ENCODE peak calls at places on chromosome 15, in seven cellular contexts. One of them, this sample, is unnamed.

GRCh38 chr15:75063338-75063737 is 39.9 kb downstream of the PPCDC start:
- DNase-seq in right atrium auricular region: peak; percentile 34
- DNase-seq in psoas muscle: no peak
- DNase-seq in keratinocyte: no peak
- DNase-seq in HFF-Myc: no peak
- DNase-seq in GM23338: no peak
- DNase-seq in sigmoid colon: no peak
- DNase-seq in this sample: peak; percentile 31

GRCh38 chr15:55734641-55735040 is 8.3 kb downstream of the PRTG start:
- DNase-seq in HFF-Myc: no peak
- DNase-seq in right atrium auricular region: no peak
- DNase-seq in GM23338: no peak
- DNase-seq in psoas muscle: no peak
- DNase-seq in keratinocyte: no peak
- DNase-seq in sigmoid colon: no peak
- DNase-seq in this sample: no peak

GRCh38 chr15:65286704-65287514 is at the start of gene PARP16:
- DNase-seq in right atrium auricular region: peak; percentile 85
- DNase-seq in HFF-Myc: no peak
- DNase-seq in GM23338: peak; percentile 95
- DNase-seq in psoas muscle: peak; percentile 91
- DNase-seq in keratinocyte: no peak
- DNase-seq in sigmoid colon: peak; percentile 96
- DNase-seq in this sample: peak; percentile 73

GRCh38 chr15:89523101-89523500 is 26.7 kb upstream of the RHCG start:
- DNase-seq in psoas muscle: no peak
- DNase-seq in GM23338: no peak
- DNase-seq in HFF-Myc: no peak
- DNase-seq in keratinocyte: no peak
- DNase-seq in right atrium auricular region: no peak
- DNase-seq in sigmoid colon: no peak
- DNase-seq in this sample: no peak

GRCh38 chr15:44738340-44738984 is 2.1 kb downstream of the TRIM69 start:
- DNase-seq in HFF-Myc: no peak
- DNase-seq in sigmoid colon: no peak
- DNase-seq in right atrium auricular region: no peak
- DNase-seq in psoas muscle: no peak
- DNase-seq in GM23338: peak; percentile 68
- DNase-seq in keratinocyte: no peak
- DNase-seq in this sample: peak; percentile 65

GRCh38 chr15:82849556-82850241 is 40.3 kb downstream of the WHAMM start:
- DNase-seq in HFF-Myc: peak; percentile 25
- DNase-seq in sigmoid colon: peak; percentile 89
- DNase-seq in keratinocyte: peak; percentile 60
- DNase-seq in psoas muscle: peak; percentile 81
- DNase-seq in GM23338: peak; percentile 96
- DNase-seq in right atrium auricular region: peak; percentile 73
- DNase-seq in this sample: peak; percentile 89

GRCh38 chr15:52760562-52760961 is 29.6 kb downstream of the ONECUT1 start:
- DNase-seq in HFF-Myc: no peak
- DNase-seq in right atrium auricular region: no peak
- DNase-seq in GM23338: no peak
- DNase-seq in keratinocyte: no peak
- DNase-seq in sigmoid colon: no peak
- DNase-seq in psoas muscle: no peak
- DNase-seq in this sample: no peak

GRCh38 chr15:88098317-88098716 is 158.2 kb downstream of the NTRK3 start:
- DNase-seq in sigmoid colon: no peak
- DNase-seq in HFF-Myc: no peak
- DNase-seq in GM23338: no peak
- DNase-seq in psoas muscle: no peak
- DNase-seq in keratinocyte: no peak
- DNase-seq in right atrium auricular region: no peak
- DNase-seq in this sample: no peak

GRCh38 chr15:45637552-45638033 is 2.8 kb downstream of the SQOR start:
- DNase-seq in GM23338: no peak
- DNase-seq in keratinocyte: no peak
- DNase-seq in psoas muscle: peak; percentile 64
- DNase-seq in right atrium auricular region: no peak
- DNase-seq in sigmoid colon: peak; percentile 84
- DNase-seq in HFF-Myc: peak; percentile 57
- DNase-seq in this sample: peak; percentile 93

GRCh38 chr15:27238209-27238608 is 267.2 kb downstream of the GABRG3 start:
- DNase-seq in psoas muscle: no peak
- DNase-seq in keratinocyte: no peak
- DNase-seq in GM23338: peak; percentile 55
- DNase-seq in HFF-Myc: no peak
- DNase-seq in right atrium auricular region: no peak
- DNase-seq in sigmoid colon: no peak
- DNase-seq in this sample: no peak

GRCh38 chr15:64180235-64180824 is 17.5 kb upstream of the PPIB start:
- DNase-seq in GM23338: peak; percentile 52
- DNase-seq in sigmoid colon: no peak
- DNase-seq in HFF-Myc: no peak
- DNase-seq in psoas muscle: no peak
- DNase-seq in keratinocyte: no peak
- DNase-seq in right atrium auricular region: no peak
- DNase-seq in this sample: no peak

GRCh38 chr15:55770261-55770660 is 27.3 kb upstream of the PRTG start:
- DNase-seq in sigmoid colon: no peak
- DNase-seq in right atrium auricular region: no peak
- DNase-seq in psoas muscle: no peak
- DNase-seq in keratinocyte: no peak
- DNase-seq in GM23338: no peak
- DNase-seq in HFF-Myc: peak; percentile 93
- DNase-seq in this sample: peak; percentile 63

GRCh38 chr15:75687486-75688277 is 25.0 kb downstream of the CSPG4 start:
- DNase-seq in sigmoid colon: no peak
- DNase-seq in right atrium auricular region: no peak
- DNase-seq in HFF-Myc: no peak
- DNase-seq in GM23338: no peak
- DNase-seq in keratinocyte: no peak
- DNase-seq in psoas muscle: no peak
- DNase-seq in this sample: no peak

GRCh38 chr15:64070965-64071851 is 22.4 kb downstream of the CIAO2A start:
- DNase-seq in keratinocyte: no peak
- DNase-seq in sigmoid colon: peak; percentile 90
- DNase-seq in right atrium auricular region: peak; percentile 73
- DNase-seq in psoas muscle: peak; percentile 61
- DNase-seq in GM23338: no peak
- DNase-seq in HFF-Myc: peak; percentile 55
- DNase-seq in this sample: peak; percentile 72

GRCh38 chr15:73165844-73166243 is 113.6 kb downstream of the NEO1 start:
- DNase-seq in keratinocyte: peak; percentile 4
- DNase-seq in psoas muscle: no peak
- DNase-seq in GM23338: no peak
- DNase-seq in HFF-Myc: peak; percentile 7
- DNase-seq in right atrium auricular region: no peak
- DNase-seq in sigmoid colon: no peak
- DNase-seq in this sample: no peak

GRCh38 chr15:92050220-92050898 is 196.9 kb downstream of the SLCO3A1 start:
- DNase-seq in GM23338: no peak
- DNase-seq in sigmoid colon: no peak
- DNase-seq in psoas muscle: no peak
- DNase-seq in HFF-Myc: no peak
- DNase-seq in keratinocyte: no peak
- DNase-seq in right atrium auricular region: no peak
- DNase-seq in this sample: no peak

GRCh38 chr15:71802770-71803169 is 7.6 kb upstream of the NR2E3 start:
- DNase-seq in keratinocyte: no peak
- DNase-seq in right atrium auricular region: no peak
- DNase-seq in sigmoid colon: no peak
- DNase-seq in psoas muscle: no peak
- DNase-seq in GM23338: peak; percentile 84
- DNase-seq in HFF-Myc: no peak
- DNase-seq in this sample: no peak

GRCh38 chr15:48469271-48469670 is 138.0 kb downstream of the DUT start:
- DNase-seq in GM23338: no peak
- DNase-seq in psoas muscle: no peak
- DNase-seq in HFF-Myc: no peak
- DNase-seq in keratinocyte: no peak
- DNase-seq in right atrium auricular region: no peak
- DNase-seq in sigmoid colon: no peak
- DNase-seq in this sample: peak; percentile 61

GRCh38 chr15:84752195-84752594 is 3.8 kb downstream of the ZNF592 start:
- DNase-seq in GM23338: no peak
- DNase-seq in keratinocyte: no peak
- DNase-seq in HFF-Myc: no peak
- DNase-seq in right atrium auricular region: no peak
- DNase-seq in sigmoid colon: no peak
- DNase-seq in psoas muscle: no peak
- DNase-seq in this sample: no peak

GRCh38 chr15:84747423-84748273 is 744 bp upstream of the ZNF592 start:
- DNase-seq in keratinocyte: no peak
- DNase-seq in sigmoid colon: peak; percentile 89
- DNase-seq in HFF-Myc: no peak
- DNase-seq in psoas muscle: peak; percentile 85
- DNase-seq in right atrium auricular region: peak; percentile 83
- DNase-seq in GM23338: peak; percentile 80
- DNase-seq in this sample: peak; percentile 62

GRCh38 chr15:84750583-84751092 is 2.2 kb downstream of the ZNF592 start:
- DNase-seq in HFF-Myc: no peak
- DNase-seq in psoas muscle: no peak
- DNase-seq in right atrium auricular region: no peak
- DNase-seq in keratinocyte: no peak
- DNase-seq in GM23338: no peak
- DNase-seq in sigmoid colon: no peak
- DNase-seq in this sample: no peak

GRCh38 chr15:84748274-84749110 is at the start of gene ZNF592:
- DNase-seq in psoas muscle: peak; percentile 88
- DNase-seq in GM23338: peak; percentile 72
- DNase-seq in sigmoid colon: peak; percentile 93
- DNase-seq in HFF-Myc: no peak
- DNase-seq in keratinocyte: no peak
- DNase-seq in right atrium auricular region: peak; percentile 74
- DNase-seq in this sample: peak; percentile 83

DNA sequence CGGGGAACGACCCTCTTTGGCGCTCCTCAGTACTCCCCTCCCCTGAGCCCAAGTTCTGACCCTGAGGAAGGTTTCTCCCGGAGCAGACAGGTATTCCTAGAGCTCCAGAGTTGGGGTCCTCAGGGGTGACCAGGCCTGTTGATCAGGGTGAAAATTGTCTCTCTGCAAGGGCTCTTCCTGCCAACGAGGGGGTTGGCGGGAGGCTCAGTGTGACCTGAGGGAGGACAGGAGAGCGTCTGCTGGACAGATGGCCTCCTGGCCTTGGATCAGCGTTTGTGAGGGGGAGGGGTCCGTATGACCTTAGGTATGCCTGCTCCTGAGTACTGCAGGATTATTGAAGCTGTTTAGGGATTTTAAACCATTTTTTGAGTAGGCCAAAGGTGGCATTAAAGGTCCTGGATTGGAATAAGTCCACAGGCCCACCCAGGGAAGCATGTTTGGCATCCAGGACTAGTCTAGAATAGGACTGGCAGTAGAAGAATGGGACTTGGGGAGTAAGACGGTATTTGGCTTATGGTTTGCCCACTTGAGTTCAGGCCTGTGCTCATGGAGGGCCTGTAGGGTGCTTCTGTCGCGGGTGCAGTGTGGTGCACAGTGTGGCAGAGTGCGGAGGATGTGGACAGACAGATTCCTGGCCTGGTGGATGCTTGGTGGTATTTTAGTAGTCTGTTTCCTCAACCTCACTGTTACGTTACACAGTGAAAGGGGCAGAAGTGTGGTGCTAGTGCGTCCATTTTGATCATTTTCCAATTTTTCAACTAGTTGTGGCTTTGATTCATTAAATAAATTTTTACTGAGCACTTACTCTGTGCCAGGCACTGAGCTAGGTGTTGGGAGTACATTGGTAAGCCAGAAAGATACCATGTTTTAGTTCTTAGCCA is 959 bp downstream of the ZNF592 start:
- DNase-seq in GM23338: peak; percentile 49
- DNase-seq in right atrium auricular region: no peak
- DNase-seq in HFF-Myc: no peak
- DNase-seq in keratinocyte: no peak
- DNase-seq in psoas muscle: peak; percentile 47
- DNase-seq in sigmoid colon: peak; percentile 70
- DNase-seq in this sample: peak; percentile 43
- TF ChIP-seq CTCF in GM23338: no peak
- TF ChIP-seq CTCF in right atrium auricular region: no peak
- TF ChIP-seq CTCF in HFF-Myc: no peak
- TF ChIP-seq CTCF in keratinocyte: no peak
- TF ChIP-seq CTCF in psoas muscle: no peak
- TF ChIP-seq CTCF in sigmoid colon: no peak
- TF ChIP-seq CTCF in this sample: peak; percentile 18

GRCh38 chr15:57592426-57592825 is 722 bp downstream of the MYZAP start:
- DNase-seq in sigmoid colon: no peak
- DNase-seq in GM23338: no peak
- DNase-seq in psoas muscle: no peak
- DNase-seq in keratinocyte: no peak
- DNase-seq in right atrium auricular region: no peak
- DNase-seq in HFF-Myc: no peak
- DNase-seq in this sample: no peak
- H3K4me3 ChIP-seq in sigmoid colon: peak overlapping the region; percentile 60
- H3K4me3 ChIP-seq in GM23338: peak overlapping the region; percentile 72
- H3K4me3 ChIP-seq in psoas muscle: peak overlapping the region; percentile 74
- H3K4me3 ChIP-seq in keratinocyte: no peak overlapping the region
- H3K4me3 ChIP-seq in right atrium auricular region: peak overlapping the region; percentile 72
- H3K4me3 ChIP-seq in HFF-Myc: no peak overlapping the region
- H3K4me3 ChIP-seq in this sample: no peak overlapping the region

DNA sequence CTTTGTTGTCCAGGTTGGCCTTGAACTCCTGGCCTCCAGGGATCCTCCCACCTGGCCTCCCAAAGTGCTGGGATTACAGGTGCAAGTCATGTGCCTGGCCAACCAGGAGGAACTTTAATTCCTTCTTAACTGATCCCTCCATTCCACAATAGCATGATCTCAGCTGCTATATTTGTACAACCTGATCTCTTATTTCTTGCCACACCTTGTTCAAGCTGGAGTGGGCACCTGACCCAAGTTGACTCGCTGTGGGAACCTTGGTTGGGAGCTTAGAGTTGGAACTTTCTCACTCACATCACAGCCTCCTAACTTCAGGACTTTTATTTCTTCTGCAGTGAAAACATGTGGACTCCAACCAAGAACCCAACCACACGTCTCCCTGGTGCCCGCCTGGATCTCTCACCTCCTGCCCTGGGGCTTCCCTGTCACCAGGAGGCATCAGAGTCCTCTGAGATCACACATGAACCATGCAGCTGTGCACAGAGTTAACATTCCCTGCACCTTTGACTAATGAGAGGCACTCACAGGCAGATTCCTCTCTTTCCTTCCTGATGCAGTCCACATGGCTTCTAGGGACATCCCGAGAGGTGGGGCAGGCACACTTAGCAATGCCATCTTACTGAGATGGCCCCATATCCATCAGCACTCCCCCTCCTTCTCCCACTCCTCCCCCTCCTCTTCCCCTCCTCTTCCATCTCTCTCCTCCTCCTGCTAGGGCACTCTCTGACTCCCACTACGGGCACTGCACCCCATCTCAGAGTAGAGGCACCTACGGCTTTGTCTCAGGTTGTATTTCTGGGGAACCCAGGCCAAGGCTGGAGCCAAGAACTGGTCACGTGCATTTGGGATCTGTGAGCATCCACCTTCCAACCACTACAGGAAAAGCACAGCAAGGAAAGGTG is 9.7 kb upstream of the CYFIP1 start:
- DNase-seq in right atrium auricular region: peak; percentile 38
- DNase-seq in psoas muscle: no peak
- DNase-seq in sigmoid colon: peak; percentile 30
- DNase-seq in keratinocyte: no peak
- DNase-seq in HFF-Myc: no peak
- DNase-seq in GM23338: no peak
- DNase-seq in this sample: peak; percentile 15
- TF ChIP-seq CTCF in right atrium auricular region: no peak
- TF ChIP-seq CTCF in psoas muscle: no peak
- TF ChIP-seq CTCF in sigmoid colon: no peak
- TF ChIP-seq CTCF in keratinocyte: no peak
- TF ChIP-seq CTCF in HFF-Myc: no peak
- TF ChIP-seq CTCF in GM23338: peak; percentile 5
- TF ChIP-seq CTCF in this sample: no peak

GRCh38 chr15:22963546-22964125 is 16.5 kb downstream of the CYFIP1 start:
- DNase-seq in right atrium auricular region: no peak
- DNase-seq in HFF-Myc: no peak
- DNase-seq in keratinocyte: no peak
- DNase-seq in sigmoid colon: peak; percentile 70
- DNase-seq in GM23338: no peak
- DNase-seq in psoas muscle: no peak
- DNase-seq in this sample: peak; percentile 53
- H3K4me3 ChIP-seq in right atrium auricular region: no peak overlapping the region
- H3K4me3 ChIP-seq in HFF-Myc: no peak overlapping the region
- H3K4me3 ChIP-seq in keratinocyte: no peak overlapping the region
- H3K4me3 ChIP-seq in sigmoid colon: no peak overlapping the region
- H3K4me3 ChIP-seq in GM23338: no peak overlapping the region
- H3K4me3 ChIP-seq in psoas muscle: no peak overlapping the region
- H3K4me3 ChIP-seq in this sample: peak overlapping the region; percentile 5